ENCODE peak calls at places on chromosomes 1 and 21, in five cellular contexts. One of them, this sample, is unnamed.

GRCh38 chr21:42463861-42464515 is 32.0 kb downstream of the RSPH1 start:
- DNase-seq in cerebellar cortex: peak; percentile 5
- DNase-seq in NCI-H2081: no peak
- DNase-seq in left cardiac atrium: no peak
- DNase-seq in stimulated activated naive CD8-positive, alpha-beta T cell treated with anti-CD3 and anti-CD28 coated beads, Interleukin-15, amount 100 ng/mL, for 72 hours: peak; percentile 77
- DNase-seq in this sample: no peak

GRCh38 chr1:234369784-234370183 is 3.5 kb upstream of the COA6 start:
- DNase-seq in cerebellar cortex: no peak
- DNase-seq in stimulated activated naive CD8-positive, alpha-beta T cell treated with anti-CD3 and anti-CD28 coated beads, Interleukin-15, amount 100 ng/mL, for 72 hours: no peak
- DNase-seq in NCI-H2081: no peak
- DNase-seq in left cardiac atrium: no peak
- DNase-seq in this sample: no peak

GRCh38 chr1:3410435-3410915 is 44.0 kb upstream of the ARHGEF16 start:
- DNase-seq in left cardiac atrium: no peak
- DNase-seq in cerebellar cortex: no peak
- DNase-seq in NCI-H2081: no peak
- DNase-seq in stimulated activated naive CD8-positive, alpha-beta T cell treated with anti-CD3 and anti-CD28 coated beads, Interleukin-15, amount 100 ng/mL, for 72 hours: no peak
- DNase-seq in this sample: no peak

GRCh38 chr1:10522324-10522860 is 47.6 kb downstream of the PEX14 start:
- DNase-seq in left cardiac atrium: no peak
- DNase-seq in stimulated activated naive CD8-positive, alpha-beta T cell treated with anti-CD3 and anti-CD28 coated beads, Interleukin-15, amount 100 ng/mL, for 72 hours: no peak
- DNase-seq in cerebellar cortex: no peak
- DNase-seq in NCI-H2081: no peak
- DNase-seq in this sample: no peak

GRCh38 chr1:230268371-230269170 is 157.6 kb downstream of the PGBD5 start:
- DNase-seq in stimulated activated naive CD8-positive, alpha-beta T cell treated with anti-CD3 and anti-CD28 coated beads, Interleukin-15, amount 100 ng/mL, for 72 hours: peak; percentile 25
- DNase-seq in NCI-H2081: peak; percentile 71
- DNase-seq in cerebellar cortex: peak; percentile 54
- DNase-seq in left cardiac atrium: no peak
- DNase-seq in this sample: peak; percentile 72

GRCh38 chr21:45922648-45923047 is 58.9 kb upstream of the COL6A1 start:
- DNase-seq in stimulated activated naive CD8-positive, alpha-beta T cell treated with anti-CD3 and anti-CD28 coated beads, Interleukin-15, amount 100 ng/mL, for 72 hours: no peak
- DNase-seq in left cardiac atrium: no peak
- DNase-seq in cerebellar cortex: no peak
- DNase-seq in NCI-H2081: no peak
- DNase-seq in this sample: no peak

GRCh38 chr1:167082511-167083027 is 7.6 kb downstream of the GPA33 start:
- DNase-seq in left cardiac atrium: no peak
- DNase-seq in NCI-H2081: no peak
- DNase-seq in stimulated activated naive CD8-positive, alpha-beta T cell treated with anti-CD3 and anti-CD28 coated beads, Interleukin-15, amount 100 ng/mL, for 72 hours: no peak
- DNase-seq in cerebellar cortex: peak; percentile 60
- DNase-seq in this sample: no peak

GRCh38 chr1:9652379-9653194 is 1.1 kb downstream of the PIK3CD start:
- DNase-seq in cerebellar cortex: no peak
- DNase-seq in NCI-H2081: no peak
- DNase-seq in stimulated activated naive CD8-positive, alpha-beta T cell treated with anti-CD3 and anti-CD28 coated beads, Interleukin-15, amount 100 ng/mL, for 72 hours: peak; percentile 71
- DNase-seq in left cardiac atrium: peak; percentile 41
- DNase-seq in this sample: no peak

GRCh38 chr1:49971088-49971487 is 52.7 kb downstream of the AGBL4 start:
- DNase-seq in NCI-H2081: no peak
- DNase-seq in cerebellar cortex: no peak
- DNase-seq in stimulated activated naive CD8-positive, alpha-beta T cell treated with anti-CD3 and anti-CD28 coated beads, Interleukin-15, amount 100 ng/mL, for 72 hours: no peak
- DNase-seq in left cardiac atrium: no peak
- DNase-seq in this sample: no peak

GRCh38 chr1:229889031-229889517 is 178.0 kb upstream of the GALNT2 start:
- DNase-seq in NCI-H2081: no peak
- DNase-seq in left cardiac atrium: no peak
- DNase-seq in stimulated activated naive CD8-positive, alpha-beta T cell treated with anti-CD3 and anti-CD28 coated beads, Interleukin-15, amount 100 ng/mL, for 72 hours: no peak
- DNase-seq in cerebellar cortex: peak; percentile 42
- DNase-seq in this sample: no peak

GRCh38 chr1:206526064-206526911 is 19.0 kb downstream of the RASSF5 start:
- DNase-seq in cerebellar cortex: no peak
- DNase-seq in NCI-H2081: no peak
- DNase-seq in stimulated activated naive CD8-positive, alpha-beta T cell treated with anti-CD3 and anti-CD28 coated beads, Interleukin-15, amount 100 ng/mL, for 72 hours: no peak
- DNase-seq in left cardiac atrium: no peak
- DNase-seq in this sample: no peak

GRCh38 chr1:200969726-200970521 is 53.6 kb downstream of the KIF21B start:
- DNase-seq in NCI-H2081: no peak
- DNase-seq in stimulated activated naive CD8-positive, alpha-beta T cell treated with anti-CD3 and anti-CD28 coated beads, Interleukin-15, amount 100 ng/mL, for 72 hours: peak; percentile 89
- DNase-seq in left cardiac atrium: peak; percentile 2
- DNase-seq in cerebellar cortex: no peak
- DNase-seq in this sample: no peak

GRCh38 chr1:230976825-230977747 is 1.6 kb downstream of the TTC13 start:
- DNase-seq in cerebellar cortex: no peak
- DNase-seq in NCI-H2081: no peak
- DNase-seq in stimulated activated naive CD8-positive, alpha-beta T cell treated with anti-CD3 and anti-CD28 coated beads, Interleukin-15, amount 100 ng/mL, for 72 hours: peak; percentile 22
- DNase-seq in left cardiac atrium: no peak
- DNase-seq in this sample: peak; percentile 8

GRCh38 chr1:5576111-5577065 is 415.8 kb downstream of the NPHP4 start:
- DNase-seq in NCI-H2081: no peak
- DNase-seq in stimulated activated naive CD8-positive, alpha-beta T cell treated with anti-CD3 and anti-CD28 coated beads, Interleukin-15, amount 100 ng/mL, for 72 hours: no peak
- DNase-seq in left cardiac atrium: no peak
- DNase-seq in cerebellar cortex: no peak
- DNase-seq in this sample: no peak

GRCh38 chr1:245469734-245470133 is 314.9 kb downstream of the KIF26B start:
- DNase-seq in left cardiac atrium: no peak
- DNase-seq in NCI-H2081: no peak
- DNase-seq in cerebellar cortex: no peak
- DNase-seq in stimulated activated naive CD8-positive, alpha-beta T cell treated with anti-CD3 and anti-CD28 coated beads, Interleukin-15, amount 100 ng/mL, for 72 hours: no peak
- DNase-seq in this sample: peak; percentile 87

GRCh38 chr1:115274467-115274866 is 63.6 kb downstream of the NGF start:
- DNase-seq in stimulated activated naive CD8-positive, alpha-beta T cell treated with anti-CD3 and anti-CD28 coated beads, Interleukin-15, amount 100 ng/mL, for 72 hours: no peak
- DNase-seq in cerebellar cortex: no peak
- DNase-seq in left cardiac atrium: no peak
- DNase-seq in NCI-H2081: no peak
- DNase-seq in this sample: no peak

GRCh38 chr21:29196021-29196663 is 65.7 kb downstream of the MAP3K7CL start:
- DNase-seq in left cardiac atrium: peak; percentile 56
- DNase-seq in cerebellar cortex: no peak
- DNase-seq in stimulated activated naive CD8-positive, alpha-beta T cell treated with anti-CD3 and anti-CD28 coated beads, Interleukin-15, amount 100 ng/mL, for 72 hours: peak; percentile 83
- DNase-seq in NCI-H2081: no peak
- DNase-seq in this sample: no peak

GRCh38 chr1:79355073-79355472 is 348.5 kb upstream of the ADGRL4 start:
- DNase-seq in NCI-H2081: no peak
- DNase-seq in left cardiac atrium: no peak
- DNase-seq in cerebellar cortex: no peak
- DNase-seq in stimulated activated naive CD8-positive, alpha-beta T cell treated with anti-CD3 and anti-CD28 coated beads, Interleukin-15, amount 100 ng/mL, for 72 hours: no peak
- DNase-seq in this sample: no peak

GRCh38 chr1:25890249-25891034 is 14.9 kb upstream of the PAQR7 start:
- DNase-seq in cerebellar cortex: peak; percentile 36
- DNase-seq in stimulated activated naive CD8-positive, alpha-beta T cell treated with anti-CD3 and anti-CD28 coated beads, Interleukin-15, amount 100 ng/mL, for 72 hours: no peak
- DNase-seq in left cardiac atrium: peak; percentile 22
- DNase-seq in NCI-H2081: no peak
- DNase-seq in this sample: no peak

GRCh38 chr21:34367320-34367935 is 3.6 kb downstream of the KCNE2 start:
- DNase-seq in stimulated activated naive CD8-positive, alpha-beta T cell treated with anti-CD3 and anti-CD28 coated beads, Interleukin-15, amount 100 ng/mL, for 72 hours: peak; percentile 27
- DNase-seq in NCI-H2081: peak; percentile 57
- DNase-seq in cerebellar cortex: peak; percentile 69
- DNase-seq in left cardiac atrium: no peak
- DNase-seq in this sample: peak; percentile 72

GRCh38 chr1:164999135-164999534 is 357.4 kb downstream of the LMX1A start:
- DNase-seq in cerebellar cortex: no peak
- DNase-seq in stimulated activated naive CD8-positive, alpha-beta T cell treated with anti-CD3 and anti-CD28 coated beads, Interleukin-15, amount 100 ng/mL, for 72 hours: no peak
- DNase-seq in left cardiac atrium: no peak
- DNase-seq in NCI-H2081: no peak
- DNase-seq in this sample: no peak

GRCh38 chr1:114609826-114610225 is 28.4 kb upstream of the BCAS2 start:
- DNase-seq in NCI-H2081: no peak
- DNase-seq in left cardiac atrium: no peak
- DNase-seq in stimulated activated naive CD8-positive, alpha-beta T cell treated with anti-CD3 and anti-CD28 coated beads, Interleukin-15, amount 100 ng/mL, for 72 hours: no peak
- DNase-seq in cerebellar cortex: no peak
- DNase-seq in this sample: no peak

GRCh38 chr1:78839704-78840277 is 166.7 kb downstream of the ADGRL4 start:
- DNase-seq in left cardiac atrium: no peak
- DNase-seq in NCI-H2081: peak; percentile 5
- DNase-seq in cerebellar cortex: peak; percentile 26
- DNase-seq in stimulated activated naive CD8-positive, alpha-beta T cell treated with anti-CD3 and anti-CD28 coated beads, Interleukin-15, amount 100 ng/mL, for 72 hours: no peak
- DNase-seq in this sample: peak; percentile 51

GRCh38 chr1:225695578-225696332 is 42.8 kb upstream of the ENAH start:
- DNase-seq in left cardiac atrium: no peak
- DNase-seq in stimulated activated naive CD8-positive, alpha-beta T cell treated with anti-CD3 and anti-CD28 coated beads, Interleukin-15, amount 100 ng/mL, for 72 hours: no peak
- DNase-seq in cerebellar cortex: no peak
- DNase-seq in NCI-H2081: no peak
- DNase-seq in this sample: no peak

GRCh38 chr1:51945591-51945990 is 44.9 kb downstream of the RAB3B start:
- DNase-seq in cerebellar cortex: no peak
- DNase-seq in left cardiac atrium: no peak
- DNase-seq in NCI-H2081: no peak
- DNase-seq in stimulated activated naive CD8-positive, alpha-beta T cell treated with anti-CD3 and anti-CD28 coated beads, Interleukin-15, amount 100 ng/mL, for 72 hours: no peak
- DNase-seq in this sample: no peak

GRCh38 chr1:152047954-152048640 is 11.3 kb upstream of the S100A11 start:
- DNase-seq in stimulated activated naive CD8-positive, alpha-beta T cell treated with anti-CD3 and anti-CD28 coated beads, Interleukin-15, amount 100 ng/mL, for 72 hours: peak; percentile 94
- DNase-seq in cerebellar cortex: peak; percentile 65
- DNase-seq in left cardiac atrium: peak; percentile 95
- DNase-seq in NCI-H2081: no peak
- DNase-seq in this sample: no peak

GRCh38 chr21:24224411-24224810 is 1382.9 kb downstream of the MRPL39 start:
- DNase-seq in left cardiac atrium: no peak
- DNase-seq in cerebellar cortex: no peak
- DNase-seq in NCI-H2081: no peak
- DNase-seq in stimulated activated naive CD8-positive, alpha-beta T cell treated with anti-CD3 and anti-CD28 coated beads, Interleukin-15, amount 100 ng/mL, for 72 hours: no peak
- DNase-seq in this sample: no peak

GRCh38 chr1:54052470-54052933 is 502 bp downstream of the TMEM59 start:
- DNase-seq in stimulated activated naive CD8-positive, alpha-beta T cell treated with anti-CD3 and anti-CD28 coated beads, Interleukin-15, amount 100 ng/mL, for 72 hours: peak; percentile 36
- DNase-seq in cerebellar cortex: peak; percentile 56
- DNase-seq in left cardiac atrium: no peak
- DNase-seq in NCI-H2081: peak; percentile 21
- DNase-seq in this sample: no peak